ENCODE peak calls at places on chromosomes 7 and 10, in nine cellular contexts. One of them, this sample, is unnamed.
A peak's percentile ranks its signal among the peaks of the same experiment; 100 is the strongest.

GRCh38 chr7:16178069-16178468 is 243.3 kb downstream of the CRPPA start:
- DNase-seq in upper lobe of right lung: no peak
- DNase-seq in HCT116: no peak
- DNase-seq in MCF 10A: no peak
- DNase-seq in SK-N-SH: peak; percentile 30
- DNase-seq in GM20000: no peak
- DNase-seq in endodermal cell: no peak
- DNase-seq in foreskin fibroblast: peak; percentile 11
- DNase-seq in cardiac fibroblast: no peak
- DNase-seq in this sample: no peak

GRCh38 chr10:35133586-35133985 is 6.9 kb downstream of the CREM start:
- DNase-seq in upper lobe of right lung: no peak
- DNase-seq in HCT116: no peak
- DNase-seq in MCF 10A: no peak
- DNase-seq in SK-N-SH: no peak
- DNase-seq in GM20000: no peak
- DNase-seq in endodermal cell: no peak
- DNase-seq in foreskin fibroblast: no peak
- DNase-seq in cardiac fibroblast: no peak
- DNase-seq in this sample: no peak

GRCh38 chr7:27920281-27920946 is 180.5 kb downstream of the TAX1BP1 start:
- DNase-seq in upper lobe of right lung: no peak
- DNase-seq in HCT116: no peak
- DNase-seq in MCF 10A: no peak
- DNase-seq in SK-N-SH: no peak
- DNase-seq in GM20000: no peak
- DNase-seq in endodermal cell: peak; percentile 26
- DNase-seq in foreskin fibroblast: no peak
- DNase-seq in cardiac fibroblast: no peak
- DNase-seq in this sample: no peak

GRCh38 chr7:105098863-105099515 is 85.0 kb downstream of the KMT2E start:
- DNase-seq in upper lobe of right lung: no peak
- DNase-seq in HCT116: no peak
- DNase-seq in MCF 10A: no peak
- DNase-seq in SK-N-SH: no peak
- DNase-seq in GM20000: peak; percentile 13
- DNase-seq in endodermal cell: no peak
- DNase-seq in foreskin fibroblast: no peak
- DNase-seq in cardiac fibroblast: no peak
- DNase-seq in this sample: peak; percentile 32

GRCh38 chr10:1548596-1548995 is 188.7 kb downstream of the ADARB2 start:
- DNase-seq in upper lobe of right lung: no peak
- DNase-seq in HCT116: no peak
- DNase-seq in MCF 10A: no peak
- DNase-seq in SK-N-SH: no peak
- DNase-seq in GM20000: no peak
- DNase-seq in endodermal cell: no peak
- DNase-seq in foreskin fibroblast: no peak
- DNase-seq in cardiac fibroblast: no peak
- DNase-seq in this sample: no peak

GRCh38 chr7:150788474-150789269 is 11.5 kb downstream of the TMEM176B start:
- DNase-seq in upper lobe of right lung: no peak
- DNase-seq in HCT116: no peak
- DNase-seq in MCF 10A: no peak
- DNase-seq in SK-N-SH: peak; percentile 62
- DNase-seq in GM20000: no peak
- DNase-seq in endodermal cell: no peak
- DNase-seq in foreskin fibroblast: no peak
- DNase-seq in cardiac fibroblast: no peak
- DNase-seq in this sample: no peak

GRCh38 chr7:1087952-1088920 is at the start of gene GPER1:
- DNase-seq in upper lobe of right lung: peak; percentile 82
- DNase-seq in HCT116: peak; percentile 12
- DNase-seq in MCF 10A: peak; percentile 58
- DNase-seq in SK-N-SH: peak; percentile 97
- DNase-seq in GM20000: no peak
- DNase-seq in endodermal cell: peak; percentile 83
- DNase-seq in foreskin fibroblast: peak; percentile 67
- DNase-seq in cardiac fibroblast: peak; percentile 75
- DNase-seq in this sample: no peak

GRCh38 chr7:15801565-15801964 is 115.1 kb upstream of the MEOX2 start:
- DNase-seq in upper lobe of right lung: no peak
- DNase-seq in HCT116: no peak
- DNase-seq in MCF 10A: no peak
- DNase-seq in SK-N-SH: no peak
- DNase-seq in GM20000: no peak
- DNase-seq in endodermal cell: no peak
- DNase-seq in foreskin fibroblast: peak; percentile 83
- DNase-seq in cardiac fibroblast: peak; percentile 75
- DNase-seq in this sample: no peak

GRCh38 chr10:119723161-119723560 is 2.7 kb upstream of the INPP5F start:
- DNase-seq in upper lobe of right lung: no peak
- DNase-seq in HCT116: no peak
- DNase-seq in MCF 10A: no peak
- DNase-seq in SK-N-SH: no peak
- DNase-seq in GM20000: no peak
- DNase-seq in endodermal cell: no peak
- DNase-seq in foreskin fibroblast: no peak
- DNase-seq in cardiac fibroblast: no peak
- DNase-seq in this sample: no peak

DNA sequence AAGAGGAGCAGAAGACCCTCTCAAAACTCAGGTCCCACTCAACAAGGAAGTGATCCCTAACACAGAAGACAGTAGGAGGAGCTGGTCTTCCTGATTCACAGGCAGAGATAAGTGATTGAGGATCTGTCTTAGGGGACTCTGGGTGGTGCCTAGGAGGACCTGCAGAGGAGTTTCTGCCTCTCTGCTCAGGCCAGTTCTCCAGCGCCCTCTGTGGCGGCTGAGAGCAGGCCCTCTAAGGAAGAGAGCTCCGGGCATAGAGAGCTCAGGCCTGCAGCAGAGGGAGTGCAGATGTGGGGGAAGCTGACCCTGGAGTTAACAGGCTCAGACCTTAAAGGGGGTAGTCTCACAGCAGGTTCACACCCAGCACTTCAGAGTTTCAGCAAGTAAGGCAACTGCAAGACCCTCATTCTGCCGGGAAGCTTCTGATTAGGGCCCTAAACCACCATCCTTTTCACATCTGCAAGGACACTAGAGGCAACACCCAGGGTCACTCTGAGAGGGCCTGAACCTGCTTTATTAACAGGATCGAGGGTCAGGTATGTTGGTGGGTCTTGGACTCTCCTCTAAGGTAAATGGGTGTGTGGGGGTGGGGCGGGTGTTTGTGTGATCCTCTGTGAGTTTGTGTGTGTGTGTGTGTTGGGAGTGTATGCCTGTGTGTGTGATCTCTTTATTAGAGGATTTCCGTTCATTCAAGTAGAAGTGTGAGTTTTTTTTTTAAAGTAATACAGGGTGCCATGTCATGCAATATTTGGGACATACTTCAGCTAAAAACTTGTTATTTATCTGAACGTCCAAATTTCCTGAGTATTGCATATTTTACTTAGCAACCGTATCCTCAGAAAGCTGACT is 57.6 kb upstream of the TARP start:
- DNase-seq in upper lobe of right lung: no peak
- DNase-seq in HCT116: no peak
- DNase-seq in MCF 10A: no peak
- DNase-seq in SK-N-SH: no peak
- DNase-seq in GM20000: no peak
- DNase-seq in endodermal cell: peak; percentile 94
- DNase-seq in foreskin fibroblast: no peak
- DNase-seq in cardiac fibroblast: no peak
- DNase-seq in this sample: no peak
- TF ChIP-seq CTCF in upper lobe of right lung: no peak
- TF ChIP-seq CTCF in HCT116: peak; percentile 56
- TF ChIP-seq CTCF in MCF 10A: no peak
- TF ChIP-seq CTCF in SK-N-SH: peak; percentile 12
- TF ChIP-seq CTCF in GM20000: no peak
- TF ChIP-seq CTCF in endodermal cell: peak; percentile 82
- TF ChIP-seq CTCF in foreskin fibroblast: no peak
- TF ChIP-seq CTCF in cardiac fibroblast: peak; percentile 3
- TF ChIP-seq CTCF in this sample: no peak

DNA sequence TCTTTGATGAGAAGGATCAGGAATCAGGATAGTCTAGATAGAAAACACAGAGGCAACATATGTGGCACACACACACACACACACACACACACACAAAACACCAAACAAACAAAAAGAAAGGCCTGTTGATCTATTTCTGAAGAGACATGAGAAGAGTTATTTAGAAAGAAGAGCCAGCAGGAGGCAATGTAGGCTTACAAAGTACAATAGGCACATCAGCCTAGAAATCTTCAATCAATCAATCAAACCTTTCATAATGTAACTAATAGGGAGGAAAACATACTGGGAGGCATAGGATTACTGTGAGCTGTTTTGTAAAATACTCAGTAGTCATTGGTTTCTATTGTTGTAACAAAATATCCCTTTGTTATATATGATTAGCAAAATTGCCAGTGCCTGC is 47.3 kb upstream of the TES start:
- DNase-seq in upper lobe of right lung: no peak
- DNase-seq in HCT116: peak; percentile 26
- DNase-seq in MCF 10A: no peak
- DNase-seq in SK-N-SH: no peak
- DNase-seq in GM20000: no peak
- DNase-seq in endodermal cell: no peak
- DNase-seq in foreskin fibroblast: no peak
- DNase-seq in cardiac fibroblast: no peak
- DNase-seq in this sample: no peak
- TF ChIP-seq CTCF in upper lobe of right lung: no peak
- TF ChIP-seq CTCF in HCT116: no peak
- TF ChIP-seq CTCF in MCF 10A: no peak
- TF ChIP-seq CTCF in SK-N-SH: peak; percentile 25
- TF ChIP-seq CTCF in GM20000: no peak
- TF ChIP-seq CTCF in endodermal cell: peak; percentile 33
- TF ChIP-seq CTCF in foreskin fibroblast: peak; percentile 15
- TF ChIP-seq CTCF in cardiac fibroblast: no peak
- TF ChIP-seq CTCF in this sample: no peak

GRCh38 chr10:56116684-56117083 is 244.4 kb downstream of the ZWINT start:
- DNase-seq in upper lobe of right lung: no peak
- DNase-seq in HCT116: no peak
- DNase-seq in MCF 10A: peak; percentile 20
- DNase-seq in SK-N-SH: peak; percentile 2
- DNase-seq in GM20000: no peak
- DNase-seq in endodermal cell: no peak
- DNase-seq in foreskin fibroblast: no peak
- DNase-seq in cardiac fibroblast: no peak
- DNase-seq in this sample: no peak
- TF ChIP-seq CTCF in upper lobe of right lung: no peak
- TF ChIP-seq CTCF in HCT116: no peak
- TF ChIP-seq CTCF in MCF 10A: peak; percentile 33
- TF ChIP-seq CTCF in SK-N-SH: peak; percentile 51
- TF ChIP-seq CTCF in GM20000: no peak
- TF ChIP-seq CTCF in endodermal cell: peak; percentile 73
- TF ChIP-seq CTCF in foreskin fibroblast: no peak
- TF ChIP-seq CTCF in cardiac fibroblast: no peak
- TF ChIP-seq CTCF in this sample: no peak

DNA sequence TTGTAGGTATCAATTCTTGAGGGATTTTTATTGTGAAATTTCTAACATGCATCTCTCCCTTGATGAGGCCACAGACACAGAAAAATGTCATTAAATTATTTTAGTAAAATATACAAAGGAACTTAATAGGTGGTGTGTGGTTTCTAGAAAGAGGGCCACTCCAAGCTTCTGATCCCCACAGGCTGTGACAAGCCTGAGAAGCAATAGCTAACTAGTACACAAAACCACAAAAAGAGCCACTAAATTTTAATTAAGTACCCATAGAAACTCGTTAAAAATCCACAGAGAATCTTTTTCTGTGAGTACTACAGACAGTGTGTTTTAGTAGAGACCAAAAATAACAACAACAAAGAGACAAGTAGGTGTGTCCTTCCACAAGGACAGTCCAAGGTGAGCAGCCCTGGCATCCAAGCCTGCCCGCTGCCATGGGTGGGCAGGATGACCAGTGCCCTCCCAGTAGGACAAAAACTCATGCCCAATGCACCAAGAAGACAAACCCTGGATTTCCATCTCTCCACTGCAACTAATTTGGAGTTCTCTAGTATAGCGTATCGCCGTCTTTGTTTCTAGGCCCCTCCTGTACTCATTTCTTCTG is 81.0 kb downstream of the RNF216 start:
- DNase-seq in upper lobe of right lung: no peak
- DNase-seq in HCT116: no peak
- DNase-seq in MCF 10A: no peak
- DNase-seq in SK-N-SH: no peak
- DNase-seq in GM20000: no peak
- DNase-seq in endodermal cell: no peak
- DNase-seq in foreskin fibroblast: no peak
- DNase-seq in cardiac fibroblast: no peak
- DNase-seq in this sample: no peak
- TF ChIP-seq CTCF in upper lobe of right lung: no peak
- TF ChIP-seq CTCF in HCT116: no peak
- TF ChIP-seq CTCF in MCF 10A: no peak
- TF ChIP-seq CTCF in SK-N-SH: no peak
- TF ChIP-seq CTCF in GM20000: no peak
- TF ChIP-seq CTCF in endodermal cell: no peak
- TF ChIP-seq CTCF in foreskin fibroblast: no peak
- TF ChIP-seq CTCF in cardiac fibroblast: no peak
- TF ChIP-seq CTCF in this sample: no peak

GRCh38 chr7:46694058-46694457 is 773.0 kb upstream of the IGFBP3 start:
- DNase-seq in upper lobe of right lung: no peak
- DNase-seq in HCT116: no peak
- DNase-seq in MCF 10A: no peak
- DNase-seq in SK-N-SH: no peak
- DNase-seq in GM20000: no peak
- DNase-seq in endodermal cell: no peak
- DNase-seq in foreskin fibroblast: no peak
- DNase-seq in cardiac fibroblast: no peak
- DNase-seq in this sample: no peak

GRCh38 chr7:46696741-46697140 is 775.7 kb upstream of the IGFBP3 start:
- DNase-seq in upper lobe of right lung: no peak
- DNase-seq in HCT116: no peak
- DNase-seq in MCF 10A: no peak
- DNase-seq in SK-N-SH: no peak
- DNase-seq in GM20000: no peak
- DNase-seq in endodermal cell: no peak
- DNase-seq in foreskin fibroblast: no peak
- DNase-seq in cardiac fibroblast: no peak
- DNase-seq in this sample: no peak

DNA sequence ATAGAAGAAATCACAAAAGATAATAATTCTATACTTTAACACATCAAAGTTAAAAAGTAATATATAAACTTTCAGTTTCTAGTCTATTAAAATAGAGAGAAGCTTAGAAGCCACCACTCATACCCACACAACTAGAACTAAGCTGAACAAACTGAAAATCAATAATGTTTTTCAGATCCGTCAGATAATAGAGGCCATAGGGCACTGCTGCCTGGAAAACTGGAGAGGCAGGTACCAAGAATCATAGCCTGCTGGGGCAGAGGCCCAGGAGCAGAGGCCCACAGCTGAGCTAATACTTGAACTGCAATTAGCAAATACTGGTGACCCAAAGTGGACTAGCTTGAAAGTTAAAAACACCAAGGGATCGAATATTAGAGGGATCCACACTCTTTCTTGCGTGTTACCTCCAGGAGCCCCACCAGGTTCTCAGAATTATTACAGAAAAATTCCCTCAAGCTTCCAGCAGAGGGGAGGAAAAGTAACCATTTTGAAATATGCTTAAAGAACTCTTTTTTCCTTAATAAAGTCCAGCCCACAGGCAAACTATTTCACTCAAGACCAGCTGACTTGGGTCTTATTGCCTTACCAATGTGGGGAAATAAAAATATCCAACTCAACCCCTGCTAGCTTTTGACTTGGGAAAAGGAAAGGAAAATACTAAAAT is 774.1 kb upstream of the IGFBP3 start:
- DNase-seq in upper lobe of right lung: no peak
- DNase-seq in HCT116: peak; percentile 8
- DNase-seq in MCF 10A: no peak
- DNase-seq in SK-N-SH: no peak
- DNase-seq in GM20000: no peak
- DNase-seq in endodermal cell: no peak
- DNase-seq in foreskin fibroblast: peak; percentile 25
- DNase-seq in cardiac fibroblast: no peak
- DNase-seq in this sample: no peak
- TF ChIP-seq CTCF in upper lobe of right lung: no peak
- TF ChIP-seq CTCF in HCT116: peak; percentile 8
- TF ChIP-seq CTCF in MCF 10A: no peak
- TF ChIP-seq CTCF in SK-N-SH: peak; percentile 34
- TF ChIP-seq CTCF in GM20000: no peak
- TF ChIP-seq CTCF in endodermal cell: peak; percentile 57
- TF ChIP-seq CTCF in foreskin fibroblast: no peak
- TF ChIP-seq CTCF in cardiac fibroblast: peak; percentile 29
- TF ChIP-seq CTCF in this sample: no peak

This sample was measured in GM13976.